ENCODE peak calls at places on chromosomes 3 and 15, in four cellular contexts. One of them, this sample, is unnamed.

GRCh38 chr3:161854232-161854771 is 357.7 kb downstream of the OTOL1 start:
- DNase-seq in WERI-Rb-1: peak
- DNase-seq in tibial nerve: no peak
- DNase-seq in neural crest cell: peak
- DNase-seq in this sample: no peak

GRCh38 chr3:50616003-50616769 is 765 bp upstream of the MAPKAPK3 start:
- DNase-seq in neural crest cell: peak
- DNase-seq in WERI-Rb-1: peak
- DNase-seq in tibial nerve: peak
- DNase-seq in this sample: peak

GRCh38 chr15:99442268-99442897 is 123.4 kb upstream of the MEF2A start:
- DNase-seq in tibial nerve: no peak
- DNase-seq in neural crest cell: no peak
- DNase-seq in WERI-Rb-1: peak
- DNase-seq in this sample: peak

GRCh38 chr3:190526787-190527767 is 13.2 kb downstream of the IL1RAP start:
- DNase-seq in WERI-Rb-1: no peak
- DNase-seq in tibial nerve: no peak
- DNase-seq in neural crest cell: no peak
- DNase-seq in this sample: no peak

GRCh38 chr15:80609512-80609946 is 85.6 kb upstream of the ABHD17C start:
- DNase-seq in neural crest cell: no peak
- DNase-seq in tibial nerve: no peak
- DNase-seq in WERI-Rb-1: no peak
- DNase-seq in this sample: no peak

GRCh38 chr15:67095834-67096366 is 30.5 kb downstream of the SMAD3 start:
- DNase-seq in neural crest cell: no peak
- DNase-seq in tibial nerve: no peak
- DNase-seq in WERI-Rb-1: no peak
- DNase-seq in this sample: no peak

GRCh38 chr3:149403443-149403842 is 26.0 kb upstream of the TM4SF1 start:
- DNase-seq in tibial nerve: no peak
- DNase-seq in WERI-Rb-1: no peak
- DNase-seq in neural crest cell: no peak
- DNase-seq in this sample: no peak

GRCh38 chr3:138817685-138818084 is 17.0 kb downstream of the PIK3CB start:
- DNase-seq in tibial nerve: no peak
- DNase-seq in neural crest cell: no peak
- DNase-seq in WERI-Rb-1: no peak
- DNase-seq in this sample: no peak

GRCh38 chr3:37145607-37146006 is 28.8 kb downstream of the LRRFIP2 start:
- DNase-seq in WERI-Rb-1: no peak
- DNase-seq in tibial nerve: no peak
- DNase-seq in neural crest cell: no peak
- DNase-seq in this sample: no peak

GRCh38 chr15:63502843-63503738 is 1.3 kb upstream of the USP3 start:
- DNase-seq in tibial nerve: peak
- DNase-seq in neural crest cell: peak
- DNase-seq in WERI-Rb-1: peak
- DNase-seq in this sample: peak

GRCh38 chr3:122676759-122677158 is 3.9 kb upstream of the PARP14 start:
- DNase-seq in neural crest cell: no peak
- DNase-seq in tibial nerve: no peak
- DNase-seq in WERI-Rb-1: no peak
- DNase-seq in this sample: no peak

GRCh38 chr3:196633658-196634151 is 5.8 kb upstream of the NRROS start:
- DNase-seq in neural crest cell: no peak
- DNase-seq in WERI-Rb-1: no peak
- DNase-seq in tibial nerve: no peak
- DNase-seq in this sample: no peak

GRCh38 chr15:87496795-87497194 is 759.7 kb downstream of the NTRK3 start:
- DNase-seq in tibial nerve: no peak
- DNase-seq in WERI-Rb-1: no peak
- DNase-seq in neural crest cell: no peak
- DNase-seq in this sample: no peak

GRCh38 chr15:77986891-77987764 is 90.4 kb downstream of the TBC1D2B start:
- DNase-seq in tibial nerve: no peak
- DNase-seq in WERI-Rb-1: peak
- DNase-seq in neural crest cell: no peak
- DNase-seq in this sample: no peak

GRCh38 chr3:29581311-29581710 is 300.4 kb downstream of the RBMS3 start:
- DNase-seq in WERI-Rb-1: no peak
- DNase-seq in tibial nerve: no peak
- DNase-seq in neural crest cell: no peak
- DNase-seq in this sample: no peak

GRCh38 chr15:74833376-74834107 is 7.1 kb downstream of the CPLX3 start:
- DNase-seq in tibial nerve: no peak
- DNase-seq in WERI-Rb-1: peak
- DNase-seq in neural crest cell: no peak
- DNase-seq in this sample: no peak

GRCh38 chr3:52361011-52361410 is 44.9 kb downstream of the DNAH1 start:
- DNase-seq in WERI-Rb-1: no peak
- DNase-seq in neural crest cell: no peak
- DNase-seq in tibial nerve: no peak
- DNase-seq in this sample: no peak

GRCh38 chr3:43372809-43373587 is 86.7 kb downstream of the SNRK start:
- DNase-seq in tibial nerve: no peak
- DNase-seq in neural crest cell: no peak
- DNase-seq in WERI-Rb-1: no peak
- DNase-seq in this sample: no peak

GRCh38 chr3:187878776-187879524 is 133.7 kb upstream of the BCL6 start:
- DNase-seq in WERI-Rb-1: no peak
- DNase-seq in tibial nerve: no peak
- DNase-seq in neural crest cell: no peak
- DNase-seq in this sample: no peak

GRCh38 chr3:107323723-107324122 is 53.5 kb upstream of the CCDC54 start:
- DNase-seq in tibial nerve: no peak
- DNase-seq in neural crest cell: no peak
- DNase-seq in WERI-Rb-1: no peak
- DNase-seq in this sample: no peak

GRCh38 chr3:124168271-124168670 is 176.3 kb upstream of the ROPN1 start:
- DNase-seq in WERI-Rb-1: no peak
- DNase-seq in neural crest cell: no peak
- DNase-seq in tibial nerve: no peak
- DNase-seq in this sample: no peak

GRCh38 chr15:81002254-81003022 is 1.7 kb downstream of the TLNRD1 start:
- DNase-seq in tibial nerve: no peak
- DNase-seq in WERI-Rb-1: no peak
- DNase-seq in neural crest cell: no peak
- DNase-seq in this sample: no peak

GRCh38 chr3:13598926-13599886 is 50.3 kb downstream of the FBLN2 start:
- DNase-seq in WERI-Rb-1: no peak
- DNase-seq in neural crest cell: no peak
- DNase-seq in tibial nerve: no peak
- DNase-seq in this sample: no peak

GRCh38 chr15:68552344-68552743 is 26.4 kb upstream of the CORO2B start:
- DNase-seq in neural crest cell: no peak
- DNase-seq in WERI-Rb-1: no peak
- DNase-seq in tibial nerve: no peak
- DNase-seq in this sample: no peak

GRCh38 chr15:84816694-84817460 is at the start of gene ALPK3:
- DNase-seq in neural crest cell: peak
- DNase-seq in tibial nerve: no peak
- DNase-seq in WERI-Rb-1: peak
- DNase-seq in this sample: no peak

GRCh38 chr3:100334340-100335136 is at the start of gene NIT2:
- DNase-seq in WERI-Rb-1: peak
- DNase-seq in neural crest cell: peak
- DNase-seq in tibial nerve: peak
- DNase-seq in this sample: peak

GRCh38 chr15:89993344-89993743 is 7.8 kb upstream of the ZNF710 start:
- DNase-seq in tibial nerve: no peak
- DNase-seq in WERI-Rb-1: no peak
- DNase-seq in neural crest cell: no peak
- DNase-seq in this sample: no peak

GRCh38 chr3:123352134-123352554 is 96.7 kb downstream of the ADCY5 start:
- DNase-seq in tibial nerve: no peak
- DNase-seq in WERI-Rb-1: no peak
- DNase-seq in neural crest cell: no peak
- DNase-seq in this sample: no peak

GRCh38 chr3:2301361-2301760 is 202.7 kb downstream of the CNTN4 start:
- DNase-seq in WERI-Rb-1: no peak
- DNase-seq in tibial nerve: no peak
- DNase-seq in neural crest cell: no peak
- DNase-seq in this sample: no peak

GRCh38 chr3:5731100-5731499 is 543.6 kb downstream of the EDEM1 start:
- DNase-seq in WERI-Rb-1: no peak
- DNase-seq in tibial nerve: no peak
- DNase-seq in neural crest cell: no peak
- DNase-seq in this sample: no peak

GRCh38 chr15:95444860-95445259 is 885.6 kb upstream of the NR2F2 start:
- DNase-seq in WERI-Rb-1: no peak
- DNase-seq in neural crest cell: no peak
- DNase-seq in tibial nerve: no peak
- DNase-seq in this sample: no peak

GRCh38 chr15:95442107-95442719 is 888.3 kb upstream of the NR2F2 start:
- DNase-seq in WERI-Rb-1: no peak
- DNase-seq in neural crest cell: no peak
- DNase-seq in tibial nerve: no peak
- DNase-seq in this sample: no peak

GRCh38 chr15:95439812-95440380 is 890.6 kb upstream of the NR2F2 start:
- DNase-seq in WERI-Rb-1: peak
- DNase-seq in neural crest cell: no peak
- DNase-seq in tibial nerve: no peak
- DNase-seq in this sample: no peak

DNA sequence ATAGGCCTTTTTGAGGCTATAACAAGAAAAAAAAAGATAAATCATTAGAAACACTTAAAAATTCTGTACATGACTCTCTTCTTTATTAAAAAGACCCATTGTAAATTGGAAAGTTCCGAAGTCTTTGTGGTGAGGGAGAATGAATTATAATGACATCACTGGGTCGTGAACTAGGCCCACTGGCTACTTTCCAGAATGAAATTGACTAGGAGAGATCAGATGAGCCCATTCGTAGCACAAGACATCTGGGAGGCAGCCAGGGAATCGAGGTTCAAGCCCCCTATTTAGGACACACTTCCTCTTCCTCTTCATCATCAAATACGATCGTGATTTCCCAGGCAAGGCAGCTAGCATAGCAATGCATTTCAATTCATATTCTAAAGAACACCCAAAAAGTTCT is 889.8 kb upstream of the NR2F2 start:
- DNase-seq in tibial nerve: no peak
- DNase-seq in neural crest cell: no peak
- DNase-seq in WERI-Rb-1: no peak
- DNase-seq in this sample: no peak
- TF ChIP-seq CTCF in tibial nerve: no peak
- TF ChIP-seq CTCF in neural crest cell: no peak
- TF ChIP-seq CTCF in WERI-Rb-1: no peak
- TF ChIP-seq CTCF in this sample: no peak

GRCh38 chr3:40181182-40181581 is 128.3 kb upstream of the EIF1B start:
- DNase-seq in neural crest cell: no peak
- DNase-seq in tibial nerve: no peak
- DNase-seq in WERI-Rb-1: no peak
- DNase-seq in this sample: no peak
- TF ChIP-seq CTCF in neural crest cell: peak
- TF ChIP-seq CTCF in tibial nerve: no peak
- TF ChIP-seq CTCF in WERI-Rb-1: peak
- TF ChIP-seq CTCF in this sample: no peak

GRCh38 chr3:127524300-127524896 is 66.1 kb downstream of the TPRA1 start:
- DNase-seq in tibial nerve: no peak
- DNase-seq in WERI-Rb-1: no peak
- DNase-seq in neural crest cell: peak
- DNase-seq in this sample: no peak

GRCh38 chr3:127520993-127521392 is 69.5 kb downstream of the TPRA1 start:
- DNase-seq in WERI-Rb-1: no peak
- DNase-seq in neural crest cell: no peak
- DNase-seq in tibial nerve: no peak
- DNase-seq in this sample: no peak

GRCh38 chr3:127518456-127519081 is 72.0 kb downstream of the TPRA1 start:
- DNase-seq in neural crest cell: no peak
- DNase-seq in tibial nerve: no peak
- DNase-seq in WERI-Rb-1: no peak
- DNase-seq in this sample: no peak
- TF ChIP-seq CTCF in neural crest cell: no peak
- TF ChIP-seq CTCF in tibial nerve: no peak
- TF ChIP-seq CTCF in WERI-Rb-1: no peak
- TF ChIP-seq CTCF in this sample: no peak

GRCh38 chr3:186260726-186261125 is 101.3 kb downstream of the DGKG start:
- DNase-seq in WERI-Rb-1: peak
- DNase-seq in neural crest cell: no peak
- DNase-seq in tibial nerve: no peak
- DNase-seq in this sample: no peak
- TF ChIP-seq CTCF in WERI-Rb-1: peak
- TF ChIP-seq CTCF in neural crest cell: no peak
- TF ChIP-seq CTCF in tibial nerve: no peak
- TF ChIP-seq CTCF in this sample: no peak

GRCh38 chr3:48556796-48557626 is at the start of gene PFKFB4:
- DNase-seq in neural crest cell: peak
- DNase-seq in tibial nerve: peak
- DNase-seq in WERI-Rb-1: peak
- DNase-seq in this sample: peak
- TF ChIP-seq CTCF in neural crest cell: peak
- TF ChIP-seq CTCF in tibial nerve: peak
- TF ChIP-seq CTCF in WERI-Rb-1: no peak
- TF ChIP-seq CTCF in this sample: no peak

GRCh38 chr3:9361691-9362388 is 1.0 kb upstream of the THUMPD3 start:
- DNase-seq in neural crest cell: no peak
- DNase-seq in tibial nerve: no peak
- DNase-seq in WERI-Rb-1: no peak
- DNase-seq in this sample: no peak

GRCh38 chr3:9362731-9363530 is at the start of gene THUMPD3:
- DNase-seq in WERI-Rb-1: peak
- DNase-seq in neural crest cell: peak
- DNase-seq in tibial nerve: peak
- DNase-seq in this sample: peak
- TF ChIP-seq CTCF in WERI-Rb-1: no peak
- TF ChIP-seq CTCF in neural crest cell: no peak
- TF ChIP-seq CTCF in tibial nerve: peak
- TF ChIP-seq CTCF in this sample: no peak

This sample was measured in omental fat pad.